ENCODE peak calls at places on chromosome 4, in nine cellular contexts. W is right atrium auricular region, I is PC-3, P is heart right ventricle, M is body of pancreas, Y is mammary epithelial cell, Z is endodermal cell, N is brain microvascular endothelial cell, O is left ventricle myocardium inferior. B is an unnamed sample.

GRCh38 chr4:172830295-172830764 is 338.3 kb upstream of the GALNT7 start:
- DNase-seq in Z (no peak), I (peak; percentile 62), P (no peak), Y (no peak), N (no peak), M (no peak), W (no peak), O (no peak), B (no peak)

GRCh38 chr4:80462537-80463207 is 127.1 kb downstream of the CFAP299 start:
- DNase-seq in N (no peak), W (no peak), Y (no peak), O (no peak), Z (no peak), P (no peak), M (no peak), I (no peak), B (no peak)

GRCh38 chr4:138898282-138898681 is 117.3 kb upstream of the NOCT start:
- DNase-seq in O (no peak), I (no peak), M (no peak), Y (no peak), Z (no peak), W (no peak), P (no peak), N (peak; percentile 19), B (peak; percentile 48)

GRCh38 chr4:119597377-119597776 is 31.2 kb downstream of the PDE5A start:
- DNase-seq in N (no peak), Z (no peak), O (no peak), M (no peak), W (no peak), P (no peak), Y (no peak), I (no peak), B (no peak)

GRCh38 chr4:88937081-88937480 is 119.9 kb downstream of the FAM13A start:
- DNase-seq in Z (no peak), I (peak; percentile 46), P (no peak), W (no peak), Y (peak; percentile 16), O (no peak), N (peak; percentile 49), M (no peak), B (no peak)

GRCh38 chr4:87677731-87678130 is 27.7 kb downstream of the DMP1 start:
- DNase-seq in N (no peak), Y (no peak), I (no peak), O (peak; percentile 43), M (no peak), W (no peak), P (peak; percentile 62), Z (no peak), B (no peak)

GRCh38 chr4:24686866-24687672 is 102.7 kb upstream of the DHX15 start:
- DNase-seq in I (peak; percentile 54), N (peak; percentile 7), W (no peak), O (peak; percentile 35), Z (peak; percentile 87), P (no peak), Y (no peak), M (peak; percentile 33), B (peak; percentile 44)

GRCh38 chr4:147407261-147408045 is 73.4 kb upstream of the EDNRA start:
- DNase-seq in M (no peak), P (peak; percentile 14), W (no peak), Y (no peak), N (no peak), I (no peak), O (peak; percentile 24), Z (peak; percentile 79), B (no peak)

GRCh38 chr4:53764761-53765490 is 173.6 kb upstream of the LNX1 start:
- DNase-seq in I (no peak), O (no peak), N (no peak), Y (no peak), Z (no peak), W (no peak), P (no peak), M (no peak), B (no peak)

GRCh38 chr4:111512081-111512774 is 633.0 kb upstream of the FAM241A start:
- DNase-seq in W (no peak), N (peak; percentile 37), P (no peak), I (peak; percentile 86), Z (no peak), Y (peak; percentile 51), O (no peak), M (no peak), B (no peak)

GRCh38 chr4:145840162-145840768 is 98.4 kb downstream of the ZNF827 start:
- DNase-seq in W (no peak), N (peak; percentile 37), P (no peak), Z (no peak), M (peak; percentile 15), O (no peak), I (peak; percentile 82), Y (peak; percentile 33), B (no peak)

GRCh38 chr4:43374352-43374751 is 481.8 kb downstream of the GRXCR1 start:
- DNase-seq in N (peak; percentile 0), O (no peak), M (no peak), Z (no peak), P (no peak), W (no peak), I (no peak), Y (peak; percentile 32), B (no peak)

GRCh38 chr4:186765138-186765537 is 41.5 kb upstream of the FAT1 start:
- DNase-seq in O (no peak), M (no peak), P (no peak), I (no peak), W (no peak), Z (peak; percentile 66), N (no peak), Y (peak; percentile 95), B (peak; percentile 80)

GRCh38 chr4:12499693-12500092 is 984.4 kb downstream of the RAB28 start:
- DNase-seq in Z (no peak), M (no peak), I (no peak), W (no peak), Y (no peak), O (no peak), N (no peak), P (no peak), B (no peak)

GRCh38 chr4:138680251-138680650 is 335.3 kb upstream of the NOCT start:
- DNase-seq in M (no peak), P (no peak), W (no peak), I (peak; percentile 77), Z (no peak), Y (no peak), N (peak; percentile 67), O (no peak), B (no peak)

DNA sequence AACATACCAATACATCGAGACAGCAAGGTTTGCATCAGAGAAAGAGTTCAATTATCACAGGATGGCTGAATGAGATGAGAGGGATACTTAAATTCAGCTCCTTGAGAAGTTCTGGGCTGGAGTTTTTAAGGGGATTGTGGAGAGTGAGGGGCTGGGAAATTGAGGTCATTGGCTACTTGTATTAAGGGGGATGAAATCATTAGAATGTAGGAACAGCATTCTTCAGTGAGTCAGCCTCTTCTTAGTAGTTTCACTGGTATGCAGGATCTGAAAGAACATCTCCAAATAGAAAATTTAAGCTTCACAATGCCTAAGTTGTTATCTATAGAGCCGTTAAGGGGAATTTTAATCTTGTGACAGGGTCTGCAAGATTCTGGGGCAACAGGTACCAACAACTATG is 211.6 kb upstream of the TAPT1 start:
- DNase-seq in Y (no peak), Z (no peak), W (no peak), O (no peak), I (no peak), M (no peak), N (peak; percentile 16), P (no peak), B (no peak)
- H3K36me3 ChIP-seq in Y (no peaks in the 10 kb centered on the region), Z (no peaks in the 10 kb centered on the region), W (no peaks in the 10 kb centered on the region), O (no peaks in the 10 kb centered on the region), I (no peaks in the 10 kb centered on the region), M (no peaks in the 10 kb centered on the region), N (no peaks in the 10 kb centered on the region), P (no peaks in the 10 kb centered on the region), B (no peaks in the 10 kb centered on the region)

GRCh38 chr4:16019666-16020065 is 56.7 kb upstream of the FGFBP2 start:
- DNase-seq in P (no peak), N (no peak), M (no peak), Y (no peak), Z (no peak), O (no peak), W (no peak), I (no peak), B (no peak)

GRCh38 chr4:16016536-16016935 is 53.6 kb upstream of the FGFBP2 start:
- DNase-seq in N (no peak), I (no peak), Y (no peak), W (no peak), Z (no peak), O (no peak), M (no peak), P (no peak), B (no peak)

GRCh38 chr4:16018841-16019240 is 55.9 kb upstream of the FGFBP2 start:
- DNase-seq in Y (no peak), I (no peak), O (no peak), W (no peak), P (no peak), M (no peak), Z (no peak), N (no peak), B (no peak)

GRCh38 chr4:16021804-16022560 is 59.0 kb upstream of the FGFBP2 start:
- DNase-seq in W (no peak), Z (no peak), I (no peak), P (peak; percentile 38), N (no peak), M (no peak), O (no peak), Y (no peak), B (no peak)

DNA sequence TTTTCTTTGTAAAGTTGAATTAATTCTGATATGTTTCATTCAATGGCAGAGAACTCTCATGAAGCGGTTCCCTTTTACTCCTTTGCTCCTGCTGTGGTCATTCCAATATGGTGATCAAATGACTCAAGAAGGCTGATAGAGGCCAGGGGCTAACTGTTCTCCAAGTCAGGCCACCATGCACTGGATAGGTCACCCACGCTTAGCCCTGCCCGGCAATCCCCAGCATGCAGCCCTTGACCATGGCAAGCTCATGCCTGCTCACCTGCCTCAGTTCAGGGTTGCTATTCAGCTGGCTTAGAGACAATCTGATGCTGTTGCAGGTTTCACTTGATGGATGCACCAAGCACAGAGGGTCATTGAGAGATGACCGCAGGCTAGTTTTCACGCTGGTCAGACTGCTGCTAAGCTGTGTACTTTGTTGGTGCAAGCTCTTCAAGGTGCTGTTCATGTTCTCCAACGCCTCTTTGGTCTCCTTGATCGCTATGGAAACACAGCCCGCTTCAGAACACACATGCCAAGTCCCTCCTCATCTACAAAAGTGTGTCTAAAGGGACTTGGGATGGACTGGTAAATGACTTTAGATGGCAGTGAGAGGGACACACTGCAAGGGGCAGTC is 55.2 kb upstream of the FGFBP2 start:
- DNase-seq in N (no peak), W (no peak), O (no peak), M (no peak), I (no peak), Z (no peak), Y (no peak), P (no peak), B (no peak)
- H3K36me3 ChIP-seq in N (no peaks in the 10 kb centered on the region), W (no peaks in the 10 kb centered on the region), O (no peaks in the 10 kb centered on the region), M (no peaks in the 10 kb centered on the region), I (no peaks in the 10 kb centered on the region), Z (no peaks in the 10 kb centered on the region), Y (no peaks in the 10 kb centered on the region), P (peaks cover 42% of the 10 kb centered on the region), B (no peaks in the 10 kb centered on the region)

GRCh38 chr4:3217771-3218170 is 31.2 kb upstream of the MSANTD1 start:
- DNase-seq in Y (no peak), N (no peak), M (no peak), Z (no peak), O (no peak), P (no peak), I (no peak), W (no peak), B (no peak)
- H3K36me3 ChIP-seq in Y (peaks cover 11% of the 10 kb centered on the region), N (peaks cover 79% of the 10 kb centered on the region), M (peaks cover 15% of the 10 kb centered on the region), Z (peaks cover 94% of the 10 kb centered on the region), O (peaks cover 92% of the 10 kb centered on the region), P (peaks cover 98% of the 10 kb centered on the region), I (no peaks in the 10 kb centered on the region), W (peaks cover 90% of the 10 kb centered on the region), B (no peaks in the 10 kb centered on the region)

GRCh38 chr4:83569429-83569828 is 33.5 kb downstream of the GPAT3 start:
- DNase-seq in Z (no peak), P (no peak), I (no peak), Y (no peak), O (no peak), M (no peak), N (no peak), W (no peak), B (no peak)
- H3K36me3 ChIP-seq in Z (no peaks in the 10 kb centered on the region), P (no peaks in the 10 kb centered on the region), I (no peaks in the 10 kb centered on the region), Y (no peaks in the 10 kb centered on the region), O (no peaks in the 10 kb centered on the region), M (no peaks in the 10 kb centered on the region), N (no peaks in the 10 kb centered on the region), W (no peaks in the 10 kb centered on the region), B (no peaks in the 10 kb centered on the region)